ENCODE peak calls at places on chromosomes 12 and 14, in four cellular contexts. One of them, this sample, is unnamed.
A peak's percentile ranks its signal among the peaks of the same experiment; 100 is the strongest.

GRCh38 chr12:95884998-95885397 is 26.2 kb downstream of the SNRPF start:
- DNase-seq in esophagus squamous epithelium: no peak
- DNase-seq in CD8-positive, alpha-beta T cell: no peak
- DNase-seq in fibroblast of mammary gland: no peak
- DNase-seq in this sample: no peak

GRCh38 chr12:100024974-100025555 is 40.3 kb upstream of the ANKS1B start:
- DNase-seq in esophagus squamous epithelium: no peak
- DNase-seq in CD8-positive, alpha-beta T cell: no peak
- DNase-seq in fibroblast of mammary gland: peak; percentile 4
- DNase-seq in this sample: no peak

GRCh38 chr14:76678244-76678643 is 83.0 kb upstream of the VASH1 start:
- DNase-seq in esophagus squamous epithelium: no peak
- DNase-seq in CD8-positive, alpha-beta T cell: no peak
- DNase-seq in fibroblast of mammary gland: no peak
- DNase-seq in this sample: no peak

GRCh38 chr12:114420553-114420952 is 14.6 kb upstream of the TBX5 start:
- DNase-seq in esophagus squamous epithelium: no peak
- DNase-seq in CD8-positive, alpha-beta T cell: no peak
- DNase-seq in fibroblast of mammary gland: no peak
- DNase-seq in this sample: no peak

GRCh38 chr12:57611810-57612710 is 825 bp downstream of the ARHGEF25 start:
- DNase-seq in esophagus squamous epithelium: no peak
- DNase-seq in CD8-positive, alpha-beta T cell: no peak
- DNase-seq in fibroblast of mammary gland: no peak
- DNase-seq in this sample: no peak

GRCh38 chr12:13205809-13206559 is 9.5 kb downstream of the EMP1 start:
- DNase-seq in esophagus squamous epithelium: no peak
- DNase-seq in CD8-positive, alpha-beta T cell: no peak
- DNase-seq in fibroblast of mammary gland: peak; percentile 98
- DNase-seq in this sample: peak; percentile 98

GRCh38 chr12:104257913-104258472 is 42.4 kb downstream of the TXNRD1 start:
- DNase-seq in esophagus squamous epithelium: no peak
- DNase-seq in CD8-positive, alpha-beta T cell: no peak
- DNase-seq in fibroblast of mammary gland: no peak
- DNase-seq in this sample: no peak

GRCh38 chr14:32212833-32213232 is 9.8 kb upstream of the RNU6-8 start:
- DNase-seq in esophagus squamous epithelium: no peak
- DNase-seq in CD8-positive, alpha-beta T cell: no peak
- DNase-seq in fibroblast of mammary gland: no peak
- DNase-seq in this sample: no peak

GRCh38 chr12:57745485-57745881 is 644 bp downstream of the TSPAN31 start:
- DNase-seq in esophagus squamous epithelium: no peak
- DNase-seq in CD8-positive, alpha-beta T cell: no peak
- DNase-seq in fibroblast of mammary gland: no peak
- DNase-seq in this sample: no peak

GRCh38 chr12:18320036-18320617 is 58.8 kb downstream of the PIK3C2G start:
- DNase-seq in esophagus squamous epithelium: no peak
- DNase-seq in CD8-positive, alpha-beta T cell: no peak
- DNase-seq in fibroblast of mammary gland: peak; percentile 69
- DNase-seq in this sample: peak; percentile 92

GRCh38 chr12:109130755-109131521 is 14.6 kb downstream of the ACACB start:
- DNase-seq in esophagus squamous epithelium: no peak
- DNase-seq in CD8-positive, alpha-beta T cell: no peak
- DNase-seq in fibroblast of mammary gland: no peak
- DNase-seq in this sample: no peak

GRCh38 chr12:6092784-6093722 is 31.4 kb downstream of the VWF start:
- DNase-seq in esophagus squamous epithelium: no peak
- DNase-seq in CD8-positive, alpha-beta T cell: no peak
- DNase-seq in fibroblast of mammary gland: peak; percentile 89
- DNase-seq in this sample: peak; percentile 89

GRCh38 chr14:34895277-34895676 is 20.1 kb upstream of the BAZ1A start:
- DNase-seq in esophagus squamous epithelium: no peak
- DNase-seq in CD8-positive, alpha-beta T cell: no peak
- DNase-seq in fibroblast of mammary gland: no peak
- DNase-seq in this sample: no peak

GRCh38 chr12:121980211-121980891 is 41.3 kb upstream of the BCL7A start:
- DNase-seq in esophagus squamous epithelium: no peak
- DNase-seq in CD8-positive, alpha-beta T cell: no peak
- DNase-seq in fibroblast of mammary gland: peak; percentile 36
- DNase-seq in this sample: peak; percentile 26

GRCh38 chr14:66284346-66284745 is 201.8 kb upstream of the CCDC196 start:
- DNase-seq in esophagus squamous epithelium: no peak
- DNase-seq in CD8-positive, alpha-beta T cell: no peak
- DNase-seq in fibroblast of mammary gland: peak; percentile 19
- DNase-seq in this sample: peak; percentile 29

GRCh38 chr14:100051543-100051942 is 13.7 kb upstream of the EVL start:
- DNase-seq in esophagus squamous epithelium: no peak
- DNase-seq in CD8-positive, alpha-beta T cell: no peak
- DNase-seq in fibroblast of mammary gland: no peak
- DNase-seq in this sample: no peak

GRCh38 chr12:14138495-14138894 is 157.1 kb upstream of the GRIN2B start:
- DNase-seq in esophagus squamous epithelium: no peak
- DNase-seq in CD8-positive, alpha-beta T cell: no peak
- DNase-seq in fibroblast of mammary gland: no peak
- DNase-seq in this sample: no peak

GRCh38 chr12:24561882-24562760 is 386.8 kb downstream of the BCAT1 start:
- DNase-seq in esophagus squamous epithelium: no peak
- DNase-seq in CD8-positive, alpha-beta T cell: no peak
- DNase-seq in fibroblast of mammary gland: peak; percentile 60
- DNase-seq in this sample: peak; percentile 57

GRCh38 chr14:55094630-55095157 is 34.4 kb upstream of the LGALS3 start:
- DNase-seq in esophagus squamous epithelium: no peak
- DNase-seq in CD8-positive, alpha-beta T cell: no peak
- DNase-seq in fibroblast of mammary gland: peak; percentile 83
- DNase-seq in this sample: no peak

GRCh38 chr14:57390806-57391562 is 598 bp downstream of the NAA30 start:
- DNase-seq in esophagus squamous epithelium: peak; percentile 41
- DNase-seq in CD8-positive, alpha-beta T cell: peak; percentile 25
- DNase-seq in fibroblast of mammary gland: no peak
- DNase-seq in this sample: no peak

GRCh38 chr12:131258396-131258795 is 304.7 kb downstream of the ADGRD1 start:
- DNase-seq in esophagus squamous epithelium: no peak
- DNase-seq in CD8-positive, alpha-beta T cell: no peak
- DNase-seq in fibroblast of mammary gland: no peak
- DNase-seq in this sample: no peak

GRCh38 chr14:69877492-69877891 is 1.7 kb upstream of the SMOC1 start:
- DNase-seq in esophagus squamous epithelium: no peak
- DNase-seq in CD8-positive, alpha-beta T cell: no peak
- DNase-seq in fibroblast of mammary gland: peak; percentile 67
- DNase-seq in this sample: peak; percentile 49

GRCh38 chr14:104855532-104856090 is 9.5 kb upstream of the CEP170B start:
- DNase-seq in esophagus squamous epithelium: no peak
- DNase-seq in CD8-positive, alpha-beta T cell: no peak
- DNase-seq in fibroblast of mammary gland: no peak
- DNase-seq in this sample: no peak

GRCh38 chr14:60188115-60188514 is 22.9 kb upstream of the DHRS7 start:
- DNase-seq in esophagus squamous epithelium: no peak
- DNase-seq in CD8-positive, alpha-beta T cell: no peak
- DNase-seq in fibroblast of mammary gland: peak; percentile 12
- DNase-seq in this sample: peak; percentile 36

GRCh38 chr12:12872139-12872933 is 19.0 kb upstream of the GPRC5A start:
- DNase-seq in esophagus squamous epithelium: no peak
- DNase-seq in CD8-positive, alpha-beta T cell: no peak
- DNase-seq in fibroblast of mammary gland: peak; percentile 69
- DNase-seq in this sample: peak; percentile 65

GRCh38 chr14:23078692-23079116 is 16.2 kb downstream of the ACIN1 start:
- DNase-seq in esophagus squamous epithelium: no peak
- DNase-seq in CD8-positive, alpha-beta T cell: no peak
- DNase-seq in fibroblast of mammary gland: peak; percentile 99
- DNase-seq in this sample: peak; percentile 95

GRCh38 chr14:69247691-69248440 is 12.1 kb upstream of the GALNT16 start:
- DNase-seq in esophagus squamous epithelium: no peak
- DNase-seq in CD8-positive, alpha-beta T cell: no peak
- DNase-seq in fibroblast of mammary gland: peak; percentile 96
- DNase-seq in this sample: peak; percentile 72

GRCh38 chr12:113727651-113728061 is 238.5 kb downstream of the RBM19 start:
- DNase-seq in esophagus squamous epithelium: no peak
- DNase-seq in CD8-positive, alpha-beta T cell: no peak
- DNase-seq in fibroblast of mammary gland: peak; percentile 63
- DNase-seq in this sample: peak; percentile 3

GRCh38 chr14:64878775-64879634 is 702 bp downstream of the SPTB start:
- DNase-seq in esophagus squamous epithelium: no peak
- DNase-seq in CD8-positive, alpha-beta T cell: no peak
- DNase-seq in fibroblast of mammary gland: no peak
- DNase-seq in this sample: no peak

GRCh38 chr12:64083285-64084210 is 138.5 kb downstream of the KICS2 start:
- DNase-seq in esophagus squamous epithelium: peak; percentile 3
- DNase-seq in CD8-positive, alpha-beta T cell: no peak
- DNase-seq in fibroblast of mammary gland: peak; percentile 96
- DNase-seq in this sample: peak; percentile 95

GRCh38 chr14:96104469-96105057 is 65.4 kb downstream of the C14orf132 start:
- DNase-seq in esophagus squamous epithelium: no peak
- DNase-seq in CD8-positive, alpha-beta T cell: no peak
- DNase-seq in fibroblast of mammary gland: peak; percentile 100
- DNase-seq in this sample: peak; percentile 83

GRCh38 chr12:120905856-120906384 is 1.8 kb upstream of the SPPL3 start:
- DNase-seq in esophagus squamous epithelium: no peak
- DNase-seq in CD8-positive, alpha-beta T cell: no peak
- DNase-seq in fibroblast of mammary gland: no peak
- DNase-seq in this sample: no peak

GRCh38 chr12:120901818-120902217 is 2.3 kb downstream of the SPPL3 start:
- DNase-seq in esophagus squamous epithelium: no peak
- DNase-seq in CD8-positive, alpha-beta T cell: no peak
- DNase-seq in fibroblast of mammary gland: no peak
- DNase-seq in this sample: no peak

GRCh38 chr12:120902846-120903381 is 1.2 kb downstream of the SPPL3 start:
- DNase-seq in esophagus squamous epithelium: no peak
- DNase-seq in CD8-positive, alpha-beta T cell: no peak
- DNase-seq in fibroblast of mammary gland: no peak
- DNase-seq in this sample: no peak

GRCh38 chr12:120903382-120903817 is 758 bp downstream of the SPPL3 start:
- DNase-seq in esophagus squamous epithelium: no peak
- DNase-seq in CD8-positive, alpha-beta T cell: peak; percentile 79
- DNase-seq in fibroblast of mammary gland: peak; percentile 29
- DNase-seq in this sample: peak; percentile 15

GRCh38 chr12:120903818-120904773 is at the start of gene SPPL3:
- DNase-seq in esophagus squamous epithelium: peak; percentile 59
- DNase-seq in CD8-positive, alpha-beta T cell: peak; percentile 91
- DNase-seq in fibroblast of mammary gland: peak; percentile 68
- DNase-seq in this sample: peak; percentile 82
- TF ChIP-seq CTCF in esophagus squamous epithelium: no peak
- TF ChIP-seq CTCF in CD8-positive, alpha-beta T cell: no peak
- TF ChIP-seq CTCF in fibroblast of mammary gland: no peak
- TF ChIP-seq CTCF in this sample: no peak

DNA sequence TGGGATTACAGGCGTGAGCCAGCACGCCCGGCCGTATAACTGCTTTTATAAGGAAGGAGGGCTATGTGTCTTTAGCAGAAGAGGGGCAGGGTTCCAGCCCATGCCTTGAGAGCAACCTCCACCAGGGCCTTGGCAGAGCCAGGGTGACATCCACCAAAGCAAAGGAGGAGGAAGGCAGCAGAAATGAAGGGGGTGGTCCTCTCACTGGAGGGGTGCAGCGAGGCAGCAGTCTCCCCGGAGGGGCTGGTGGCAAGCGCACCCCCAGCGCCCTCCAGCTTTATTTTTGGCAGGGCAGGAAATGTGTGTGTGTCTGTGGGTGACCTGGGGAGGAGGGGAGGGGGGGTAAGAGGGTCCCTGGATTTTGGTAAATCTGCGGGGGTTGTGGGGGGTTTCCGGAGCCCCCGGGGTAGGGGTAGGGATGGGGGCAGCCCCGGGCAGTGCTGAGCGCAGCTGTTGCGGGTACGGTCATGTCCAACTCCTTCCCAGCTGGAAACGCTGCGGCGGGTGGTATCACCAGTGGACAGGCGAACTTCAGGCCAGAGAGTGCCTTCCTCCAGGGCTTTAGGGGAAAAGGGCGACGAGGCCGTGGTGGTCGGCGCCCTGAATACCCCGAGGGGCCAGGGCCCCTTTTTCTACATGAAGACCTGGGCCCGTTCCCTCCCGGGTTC is 55.0 kb downstream of the FOS start:
- DNase-seq in esophagus squamous epithelium: no peak
- DNase-seq in CD8-positive, alpha-beta T cell: peak; percentile 30
- DNase-seq in fibroblast of mammary gland: no peak
- DNase-seq in this sample: no peak
- H3K4me3 ChIP-seq in esophagus squamous epithelium: peak overlapping the region; percentile 27
- H3K4me3 ChIP-seq in CD8-positive, alpha-beta T cell: peak overlapping the region; percentile 65
- H3K4me3 ChIP-seq in fibroblast of mammary gland: no peak overlapping the region
- H3K4me3 ChIP-seq in this sample: no peak overlapping the region

DNA sequence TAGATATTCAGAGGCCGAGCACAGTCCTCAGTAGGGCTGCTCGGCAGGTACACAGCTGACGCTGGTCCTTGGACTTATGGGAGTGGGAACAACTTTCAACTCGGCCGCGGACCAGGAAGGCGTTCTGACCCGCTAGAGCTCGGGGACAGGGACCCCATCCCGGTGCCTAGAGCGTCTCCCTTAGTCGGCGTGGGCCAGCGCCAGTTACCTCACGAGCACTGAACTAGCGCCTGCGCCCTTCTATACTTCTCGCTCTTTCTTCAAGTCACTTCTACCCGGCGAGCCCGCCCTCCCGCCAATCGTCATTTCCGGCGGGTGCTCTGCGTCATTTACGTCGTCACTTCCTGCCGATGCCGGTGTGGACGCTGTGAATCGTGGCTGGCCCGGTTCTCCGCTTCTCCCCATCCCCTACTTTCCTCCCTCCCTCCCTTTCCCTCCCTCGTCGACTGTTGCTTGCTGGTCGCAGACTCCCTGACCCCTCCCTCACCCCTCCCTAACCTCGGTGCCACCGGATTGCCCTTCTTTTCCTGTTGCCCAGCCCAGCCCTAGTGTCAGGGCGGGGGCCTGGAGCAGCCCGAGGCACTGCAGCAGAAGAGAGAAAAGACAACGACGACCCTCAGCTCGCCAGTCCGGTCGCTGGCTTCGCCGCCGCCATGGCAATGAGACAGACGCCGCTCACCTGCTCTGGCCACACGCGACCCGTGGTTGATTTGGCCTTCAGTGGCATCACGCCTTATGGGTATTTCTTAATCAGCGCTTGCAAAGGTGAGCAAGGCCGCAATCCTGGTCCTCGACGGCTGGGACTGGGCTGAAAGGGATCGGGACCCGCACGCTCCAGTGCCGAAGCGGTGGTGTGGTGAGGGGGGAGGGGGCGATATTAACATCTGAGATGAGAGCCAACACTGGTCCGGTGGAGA is at the start of gene STRAP:
- DNase-seq in esophagus squamous epithelium: peak; percentile 81
- DNase-seq in CD8-positive, alpha-beta T cell: peak; percentile 96
- DNase-seq in fibroblast of mammary gland: peak; percentile 96
- DNase-seq in this sample: peak; percentile 99
- TF ChIP-seq CTCF in esophagus squamous epithelium: no peak
- TF ChIP-seq CTCF in CD8-positive, alpha-beta T cell: no peak
- TF ChIP-seq CTCF in fibroblast of mammary gland: no peak
- TF ChIP-seq CTCF in this sample: no peak

DNA sequence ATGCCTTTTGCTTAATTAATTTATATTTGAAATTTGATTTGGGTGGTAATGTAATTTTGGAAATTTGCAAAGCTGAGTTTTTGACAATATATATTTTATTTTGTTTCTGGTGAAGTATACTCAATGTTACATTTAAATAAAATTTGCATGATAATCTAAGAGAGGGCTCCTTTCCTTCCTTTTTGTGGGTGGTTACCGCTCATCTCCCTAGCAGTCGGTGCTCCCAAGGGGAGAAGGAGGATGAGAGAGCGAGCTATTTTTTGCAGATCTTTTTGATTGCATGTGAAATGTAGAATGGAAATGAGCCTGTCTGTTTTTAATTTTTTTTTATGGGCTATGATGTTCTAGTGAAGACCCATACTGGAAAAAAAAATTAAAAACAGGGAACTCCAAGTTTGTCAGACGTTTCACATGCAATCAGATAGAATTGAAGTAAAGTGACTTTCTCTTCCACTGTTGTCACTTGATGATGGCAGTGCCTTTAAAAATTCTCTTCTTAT is 39.8 kb downstream of the MSRB3 start:
- DNase-seq in esophagus squamous epithelium: no peak
- DNase-seq in CD8-positive, alpha-beta T cell: no peak
- DNase-seq in fibroblast of mammary gland: no peak
- DNase-seq in this sample: no peak
- H3K4me3 ChIP-seq in esophagus squamous epithelium: no peak overlapping the region
- H3K4me3 ChIP-seq in CD8-positive, alpha-beta T cell: no peak overlapping the region
- H3K4me3 ChIP-seq in fibroblast of mammary gland: no peak overlapping the region
- H3K4me3 ChIP-seq in this sample: no peak overlapping the region